ENCODE peak calls at places on chromosomes 3 and 15, in eight cellular contexts. Y is ureter; Q is T-helper 9 cell; W is nephron progenitor cell; N is stimulated activated CD4-positive, alpha-beta T cell treated with anti-CD3 and anti-CD28 coated beads, Interleukin-12 subunit alpha, Interleukin-12 subunit beta, amount 100 ng/mL, for 4 hours; X is naive thymus-derived CD8-positive, alpha-beta T cell; A is GM19239; M is NT2/D1. D is an unnamed sample.
A peak's percentile ranks its signal among the peaks of the same experiment; 100 is the strongest.

GRCh38 chr15:90471769-90472168 is 58.0 kb upstream of the CRTC3 start:
- DNase-seq in Y (no peak), Q (no peak), W (no peak), N (no peak), X (no peak), A (no peak), M (no peak), D (no peak)

GRCh38 chr15:101578443-101578894 is 73.7 kb downstream of the TM2D3 start:
- DNase-seq in Y (no peak), Q (no peak), W (peak; percentile 39), N (no peak), X (no peak), A (no peak), M (peak; percentile 28), D (no peak)

GRCh38 chr3:112640864-112641751 is at the start of gene CCDC80:
- DNase-seq in Y (no peak), Q (no peak), W (no peak), N (no peak), X (no peak), A (no peak), M (no peak), D (no peak)

GRCh38 chr15:31463521-31464102 is 137.0 kb downstream of the KLF13 start:
- DNase-seq in Y (peak; percentile 14), Q (no peak), W (no peak), N (no peak), X (no peak), A (no peak), M (no peak), D (no peak)

GRCh38 chr15:99110093-99110492 is 5.2 kb downstream of the SYNM start:
- DNase-seq in Y (no peak), Q (no peak), W (no peak), N (no peak), X (no peak), A (no peak), M (no peak), D (no peak)

GRCh38 chr15:85858586-85859375 is 64.1 kb upstream of the KLHL25 start:
- DNase-seq in Y (peak; percentile 70), Q (peak; percentile 71), W (peak; percentile 85), N (peak; percentile 74), X (peak; percentile 70), A (peak; percentile 71), M (peak; percentile 76), D (peak; percentile 29)

GRCh38 chr15:70063284-70063991 is 34.3 kb downstream of the TLE3 start:
- DNase-seq in Y (no peak), Q (no peak), W (no peak), N (no peak), X (no peak), A (no peak), M (no peak), D (no peak)

GRCh38 chr3:153628591-153628990 is 466.6 kb downstream of the RAP2B start:
- DNase-seq in Y (no peak), Q (no peak), W (no peak), N (no peak), X (no peak), A (no peak), M (no peak), D (no peak)

GRCh38 chr15:73704869-73705645 is 20.9 kb downstream of the CD276 start:
- DNase-seq in Y (peak; percentile 65), Q (peak; percentile 45), W (peak; percentile 71), N (peak; percentile 62), X (peak; percentile 54), A (peak; percentile 70), M (peak; percentile 60), D (peak; percentile 11)

GRCh38 chr3:2883292-2883691 is 226.9 kb downstream of the IL5RA start:
- DNase-seq in Y (no peak), Q (no peak), W (no peak), N (no peak), X (no peak), A (no peak), M (no peak), D (no peak)

GRCh38 chr15:95850837-95851236 is 479.7 kb upstream of the NR2F2 start:
- DNase-seq in Y (no peak), Q (no peak), W (no peak), N (no peak), X (no peak), A (no peak), M (no peak), D (no peak)

GRCh38 chr3:138043266-138044029 is 33.5 kb downstream of the CLDN18 start:
- DNase-seq in Y (no peak), Q (no peak), W (no peak), N (no peak), X (no peak), A (no peak), M (no peak), D (no peak)

GRCh38 chr15:50358805-50359204 is 3.8 kb upstream of the GABPB1 start:
- DNase-seq in Y (no peak), Q (no peak), W (no peak), N (no peak), X (no peak), A (no peak), M (no peak), D (no peak)